ENCODE peak calls at places on chromosomes 3 and 15, in ten cellular contexts. One of them, this sample, is unnamed.

GRCh38 chr15:99014803-99015676 is 7.4 kb upstream of the PGPEP1L start:
- DNase-seq in spleen: peak
- DNase-seq in AML-193: no peak
- DNase-seq in foreskin fibroblast: peak
- DNase-seq in fibroblast of villous mesenchyme: peak
- DNase-seq in T-helper 17 cell: no peak
- DNase-seq in Daoy: peak
- DNase-seq in CD8-positive, alpha-beta memory T cell: no peak
- DNase-seq in activated naive CD8-positive, alpha-beta T cell treated with anti-CD3 and anti-CD28 coated beads for 36 hours: peak
- DNase-seq in cerebellar nuclear complex: no peak
- DNase-seq in this sample: peak

GRCh38 chr15:50265620-50266019 is at the start of gene HDC:
- DNase-seq in foreskin fibroblast: no peak
- DNase-seq in spleen: no peak
- DNase-seq in cerebellar nuclear complex: no peak
- DNase-seq in activated naive CD8-positive, alpha-beta T cell treated with anti-CD3 and anti-CD28 coated beads for 36 hours: no peak
- DNase-seq in Daoy: no peak
- DNase-seq in fibroblast of villous mesenchyme: no peak
- DNase-seq in CD8-positive, alpha-beta memory T cell: no peak
- DNase-seq in AML-193: no peak
- DNase-seq in T-helper 17 cell: no peak
- DNase-seq in this sample: no peak

GRCh38 chr3:133862161-133862560 is 33.5 kb downstream of the RAB6B start:
- DNase-seq in fibroblast of villous mesenchyme: no peak
- DNase-seq in activated naive CD8-positive, alpha-beta T cell treated with anti-CD3 and anti-CD28 coated beads for 36 hours: no peak
- DNase-seq in foreskin fibroblast: no peak
- DNase-seq in spleen: no peak
- DNase-seq in T-helper 17 cell: no peak
- DNase-seq in CD8-positive, alpha-beta memory T cell: no peak
- DNase-seq in cerebellar nuclear complex: no peak
- DNase-seq in AML-193: no peak
- DNase-seq in Daoy: no peak
- DNase-seq in this sample: no peak

GRCh38 chr15:73906346-73907017 is 19.8 kb upstream of the LOXL1 start:
- DNase-seq in cerebellar nuclear complex: no peak
- DNase-seq in foreskin fibroblast: peak
- DNase-seq in Daoy: no peak
- DNase-seq in activated naive CD8-positive, alpha-beta T cell treated with anti-CD3 and anti-CD28 coated beads for 36 hours: no peak
- DNase-seq in CD8-positive, alpha-beta memory T cell: no peak
- DNase-seq in T-helper 17 cell: no peak
- DNase-seq in AML-193: no peak
- DNase-seq in fibroblast of villous mesenchyme: no peak
- DNase-seq in spleen: peak
- DNase-seq in this sample: no peak

GRCh38 chr3:85881833-85882393 is 923.1 kb downstream of the CADM2 start:
- DNase-seq in cerebellar nuclear complex: peak
- DNase-seq in spleen: no peak
- DNase-seq in Daoy: no peak
- DNase-seq in T-helper 17 cell: no peak
- DNase-seq in fibroblast of villous mesenchyme: no peak
- DNase-seq in activated naive CD8-positive, alpha-beta T cell treated with anti-CD3 and anti-CD28 coated beads for 36 hours: no peak
- DNase-seq in CD8-positive, alpha-beta memory T cell: no peak
- DNase-seq in foreskin fibroblast: no peak
- DNase-seq in AML-193: no peak
- DNase-seq in this sample: no peak

GRCh38 chr3:188361888-188362287 is 207.9 kb downstream of the LPP start:
- DNase-seq in CD8-positive, alpha-beta memory T cell: no peak
- DNase-seq in fibroblast of villous mesenchyme: no peak
- DNase-seq in cerebellar nuclear complex: no peak
- DNase-seq in AML-193: no peak
- DNase-seq in T-helper 17 cell: no peak
- DNase-seq in Daoy: no peak
- DNase-seq in activated naive CD8-positive, alpha-beta T cell treated with anti-CD3 and anti-CD28 coated beads for 36 hours: no peak
- DNase-seq in foreskin fibroblast: no peak
- DNase-seq in spleen: no peak
- DNase-seq in this sample: no peak

GRCh38 chr3:194979173-194979572 is 291.8 kb downstream of the XXYLT1 start:
- DNase-seq in T-helper 17 cell: no peak
- DNase-seq in activated naive CD8-positive, alpha-beta T cell treated with anti-CD3 and anti-CD28 coated beads for 36 hours: no peak
- DNase-seq in Daoy: no peak
- DNase-seq in CD8-positive, alpha-beta memory T cell: no peak
- DNase-seq in foreskin fibroblast: no peak
- DNase-seq in AML-193: no peak
- DNase-seq in cerebellar nuclear complex: no peak
- DNase-seq in spleen: no peak
- DNase-seq in fibroblast of villous mesenchyme: no peak
- DNase-seq in this sample: no peak

GRCh38 chr3:126781889-126782491 is 78.0 kb downstream of the CHCHD6 start:
- DNase-seq in T-helper 17 cell: no peak
- DNase-seq in fibroblast of villous mesenchyme: peak
- DNase-seq in foreskin fibroblast: peak
- DNase-seq in AML-193: no peak
- DNase-seq in spleen: no peak
- DNase-seq in Daoy: peak
- DNase-seq in cerebellar nuclear complex: no peak
- DNase-seq in CD8-positive, alpha-beta memory T cell: no peak
- DNase-seq in activated naive CD8-positive, alpha-beta T cell treated with anti-CD3 and anti-CD28 coated beads for 36 hours: no peak
- DNase-seq in this sample: no peak

GRCh38 chr3:156298938-156299337 is 178.6 kb downstream of the KCNAB1 start:
- DNase-seq in activated naive CD8-positive, alpha-beta T cell treated with anti-CD3 and anti-CD28 coated beads for 36 hours: no peak
- DNase-seq in T-helper 17 cell: no peak
- DNase-seq in foreskin fibroblast: no peak
- DNase-seq in Daoy: no peak
- DNase-seq in CD8-positive, alpha-beta memory T cell: no peak
- DNase-seq in AML-193: no peak
- DNase-seq in cerebellar nuclear complex: no peak
- DNase-seq in spleen: no peak
- DNase-seq in fibroblast of villous mesenchyme: no peak
- DNase-seq in this sample: no peak

GRCh38 chr15:80710635-80711553 is 15.8 kb downstream of the ABHD17C start:
- DNase-seq in CD8-positive, alpha-beta memory T cell: no peak
- DNase-seq in activated naive CD8-positive, alpha-beta T cell treated with anti-CD3 and anti-CD28 coated beads for 36 hours: peak
- DNase-seq in T-helper 17 cell: no peak
- DNase-seq in AML-193: no peak
- DNase-seq in cerebellar nuclear complex: no peak
- DNase-seq in foreskin fibroblast: no peak
- DNase-seq in fibroblast of villous mesenchyme: no peak
- DNase-seq in spleen: no peak
- DNase-seq in Daoy: peak
- DNase-seq in this sample: no peak

GRCh38 chr3:129718201-129718600 is 111.7 kb upstream of the PLXND1 start:
- DNase-seq in fibroblast of villous mesenchyme: no peak
- DNase-seq in spleen: no peak
- DNase-seq in CD8-positive, alpha-beta memory T cell: no peak
- DNase-seq in activated naive CD8-positive, alpha-beta T cell treated with anti-CD3 and anti-CD28 coated beads for 36 hours: no peak
- DNase-seq in Daoy: no peak
- DNase-seq in T-helper 17 cell: no peak
- DNase-seq in foreskin fibroblast: no peak
- DNase-seq in AML-193: no peak
- DNase-seq in cerebellar nuclear complex: no peak
- DNase-seq in this sample: no peak

GRCh38 chr3:172713316-172713715 is 2.4 kb upstream of the NCEH1 start:
- DNase-seq in AML-193: no peak
- DNase-seq in cerebellar nuclear complex: no peak
- DNase-seq in T-helper 17 cell: no peak
- DNase-seq in activated naive CD8-positive, alpha-beta T cell treated with anti-CD3 and anti-CD28 coated beads for 36 hours: no peak
- DNase-seq in spleen: no peak
- DNase-seq in fibroblast of villous mesenchyme: no peak
- DNase-seq in CD8-positive, alpha-beta memory T cell: no peak
- DNase-seq in foreskin fibroblast: no peak
- DNase-seq in Daoy: no peak
- DNase-seq in this sample: no peak

GRCh38 chr3:29513236-29513635 is 232.4 kb downstream of the RBMS3 start:
- DNase-seq in spleen: no peak
- DNase-seq in T-helper 17 cell: no peak
- DNase-seq in activated naive CD8-positive, alpha-beta T cell treated with anti-CD3 and anti-CD28 coated beads for 36 hours: no peak
- DNase-seq in Daoy: peak
- DNase-seq in cerebellar nuclear complex: no peak
- DNase-seq in foreskin fibroblast: no peak
- DNase-seq in fibroblast of villous mesenchyme: peak
- DNase-seq in CD8-positive, alpha-beta memory T cell: no peak
- DNase-seq in AML-193: no peak
- DNase-seq in this sample: no peak

GRCh38 chr3:12891985-12892839 is 50.8 kb upstream of the RPL32 start:
- DNase-seq in T-helper 17 cell: no peak
- DNase-seq in CD8-positive, alpha-beta memory T cell: no peak
- DNase-seq in AML-193: peak
- DNase-seq in spleen: peak
- DNase-seq in cerebellar nuclear complex: peak
- DNase-seq in activated naive CD8-positive, alpha-beta T cell treated with anti-CD3 and anti-CD28 coated beads for 36 hours: peak
- DNase-seq in foreskin fibroblast: peak
- DNase-seq in Daoy: peak
- DNase-seq in fibroblast of villous mesenchyme: peak
- DNase-seq in this sample: peak

GRCh38 chr3:100697723-100698285 is 11.5 kb upstream of the TFG start:
- DNase-seq in activated naive CD8-positive, alpha-beta T cell treated with anti-CD3 and anti-CD28 coated beads for 36 hours: no peak
- DNase-seq in CD8-positive, alpha-beta memory T cell: no peak
- DNase-seq in cerebellar nuclear complex: no peak
- DNase-seq in fibroblast of villous mesenchyme: no peak
- DNase-seq in foreskin fibroblast: no peak
- DNase-seq in spleen: no peak
- DNase-seq in AML-193: no peak
- DNase-seq in Daoy: no peak
- DNase-seq in T-helper 17 cell: no peak
- DNase-seq in this sample: no peak

GRCh38 chr15:44159492-44159891 is 35.6 kb downstream of the FRMD5 start:
- DNase-seq in fibroblast of villous mesenchyme: no peak
- DNase-seq in T-helper 17 cell: no peak
- DNase-seq in foreskin fibroblast: no peak
- DNase-seq in activated naive CD8-positive, alpha-beta T cell treated with anti-CD3 and anti-CD28 coated beads for 36 hours: no peak
- DNase-seq in CD8-positive, alpha-beta memory T cell: no peak
- DNase-seq in cerebellar nuclear complex: no peak
- DNase-seq in spleen: no peak
- DNase-seq in AML-193: no peak
- DNase-seq in Daoy: no peak
- DNase-seq in this sample: no peak